ENCODE peak calls at places on chromosome X, in nine cellular contexts. U is GM20000, Z is GM13976, E is right atrium auricular region, G is GM13977, Y is OCI-LY7, R is chondrocyte, L is ovary, S is H9. X is an unnamed sample.

GRCh38 chrX:150486011-150486410 is 82.4 kb upstream of the MTM1 start:
- DNase-seq in U (peak; percentile 6), Z (no peak), E (no peak), G (no peak), Y (peak; percentile 33), R (no peak), L (no peak), S (peak; percentile 64), X (no peak)

GRCh38 chrX:103092942-103093341 is at the start of gene NXF3:
- DNase-seq in U (no peak), Z (no peak), E (no peak), G (no peak), Y (no peak), R (no peak), L (no peak), S (no peak), X (no peak)

GRCh38 chrX:111164728-111165127 is 68.7 kb downstream of the PAK3 start:
- DNase-seq in U (no peak), Z (no peak), E (no peak), G (no peak), Y (peak; percentile 0), R (no peak), L (no peak), S (no peak), X (no peak)

GRCh38 chrX:24026403-24026801 is 584 bp downstream of the KLHL15 start:
- DNase-seq in U (no peak), Z (no peak), E (no peak), G (no peak), Y (peak; percentile 4), R (no peak), L (no peak), S (no peak), X (no peak)

GRCh38 chrX:23434356-23434884 is 99.8 kb downstream of the PTCHD1 start:
- DNase-seq in U (no peak), Z (no peak), E (peak; percentile 82), G (no peak), Y (no peak), R (no peak), L (peak; percentile 28), S (no peak), X (no peak)

GRCh38 chrX:118698516-118699247 is 28.7 kb upstream of the IL13RA1 start:
- DNase-seq in U (no peak), Z (no peak), E (no peak), G (no peak), Y (peak; percentile 39), R (no peak), L (no peak), S (no peak), X (no peak)

GRCh38 chrX:54799046-54799445 is 991 bp upstream of the ITIH6 start:
- DNase-seq in U (no peak), Z (no peak), E (no peak), G (no peak), Y (no peak), R (no peak), L (no peak), S (no peak), X (no peak)

GRCh38 chrX:102517331-102517730 is 792 bp upstream of the TMSB15A start:
- DNase-seq in U (no peak), Z (no peak), E (no peak), G (no peak), Y (no peak), R (no peak), L (no peak), S (no peak), X (no peak)

GRCh38 chrX:43949669-43950068 is 23.5 kb downstream of the NDP start:
- DNase-seq in U (peak; percentile 2), Z (no peak), E (no peak), G (no peak), Y (peak; percentile 4), R (no peak), L (no peak), S (peak; percentile 78), X (peak; percentile 15)

GRCh38 chrX:51860679-51861078 is 32.7 kb upstream of the MAGED1 start:
- DNase-seq in U (peak; percentile 5), Z (peak; percentile 5), E (no peak), G (peak; percentile 6), Y (peak; percentile 33), R (no peak), L (peak; percentile 8), S (peak; percentile 43), X (no peak)

GRCh38 chrX:71482228-71482958 is 50.5 kb upstream of the OGT start:
- DNase-seq in U (no peak), Z (no peak), E (no peak), G (no peak), Y (no peak), R (no peak), L (no peak), S (no peak), X (no peak)

GRCh38 chrX:77548751-77549150 is 101.6 kb downstream of the FGF16 start:
- DNase-seq in U (no peak), Z (no peak), E (no peak), G (no peak), Y (no peak), R (no peak), L (no peak), S (no peak), X (no peak)

GRCh38 chrX:74446876-74447275 is 25.6 kb downstream of the SLC16A2 start:
- DNase-seq in U (no peak), Z (no peak), E (no peak), G (no peak), Y (no peak), R (no peak), L (no peak), S (no peak), X (no peak)

GRCh38 chrX:122113376-122113775 is 1066.0 kb downstream of the GLUD2 start:
- DNase-seq in U (no peak), Z (no peak), E (no peak), G (no peak), Y (no peak), R (no peak), L (no peak), S (peak; percentile 66), X (no peak)

GRCh38 chrX:103734125-103734760 is 23.5 kb downstream of the TMEM31 start:
- DNase-seq in U (no peak), Z (no peak), E (no peak), G (no peak), Y (no peak), R (no peak), L (no peak), S (no peak), X (no peak)

DNA sequence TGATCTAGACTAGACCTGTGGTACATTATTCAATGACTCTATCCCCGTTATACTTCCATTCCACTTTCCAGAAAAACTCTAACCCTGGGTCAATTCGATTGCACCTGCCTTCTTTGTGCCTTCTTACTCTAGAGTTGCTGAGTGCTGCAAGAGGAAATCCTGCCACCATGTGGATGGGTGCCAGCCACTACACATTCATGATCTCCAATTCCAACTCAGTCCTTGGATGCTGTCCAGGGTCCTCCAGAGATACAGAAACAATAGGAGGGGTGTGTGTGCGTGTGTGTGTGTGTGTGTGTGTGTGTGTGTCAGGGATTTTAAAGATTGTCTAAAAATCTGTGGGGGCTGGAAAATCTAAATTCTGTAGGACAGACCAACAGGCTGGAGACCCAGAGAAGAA is 42.9 kb upstream of the INTS6L start:
- DNase-seq in U (peak; percentile 5), Z (no peak), E (peak; percentile 61), G (peak; percentile 9), Y (peak; percentile 24), R (no peak), L (peak; percentile 14), S (peak; percentile 58), X (no peak)
- TF ChIP-seq CTCF in U (peak; percentile 4), Z (peak; percentile 46), E (peak; percentile 55), G (peak; percentile 56), Y (peak; percentile 60), R (peak; percentile 72), L (no peak), S (peak; percentile 65), X (no peak)

DNA sequence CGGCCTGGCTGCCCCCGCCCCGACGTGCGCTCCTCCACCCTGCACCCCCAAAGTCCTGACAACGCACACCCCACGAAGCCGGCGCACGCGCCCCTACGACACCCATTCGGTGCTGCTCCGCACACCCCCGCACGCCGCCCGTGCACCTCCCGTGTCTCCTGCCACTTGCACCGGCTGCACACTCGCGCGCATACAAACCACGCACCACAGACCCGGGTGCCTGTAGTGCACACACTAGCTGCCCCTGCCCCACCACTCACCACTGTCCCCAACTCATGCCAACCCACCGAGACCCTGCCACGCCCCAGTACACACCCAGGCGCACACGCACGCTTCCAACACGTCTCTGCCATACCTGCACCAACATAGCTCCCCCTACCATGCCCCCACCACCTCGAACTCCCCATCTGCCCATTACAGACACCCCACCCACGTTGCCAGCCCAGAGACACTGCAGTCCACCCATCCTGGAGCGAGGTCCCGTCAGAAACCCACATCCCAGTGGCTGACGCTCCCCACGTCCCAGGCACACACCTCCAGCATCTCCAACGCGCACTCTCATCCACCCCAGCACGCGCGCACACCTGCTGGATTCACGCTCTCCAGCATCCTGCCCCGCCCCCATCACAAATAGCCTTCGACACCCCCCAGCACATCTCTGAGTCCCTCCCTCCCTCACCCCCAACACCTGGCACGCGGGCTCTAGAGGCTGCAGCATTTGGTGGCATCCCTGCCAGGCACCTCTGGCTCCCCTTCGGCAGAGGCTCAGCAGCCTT is 4.2 kb upstream of the DUSP9 start:
- DNase-seq in U (no peak), Z (no peak), E (no peak), G (no peak), Y (no peak), R (peak; percentile 91), L (peak; percentile 3), S (peak; percentile 20), X (no peak)
- TF ChIP-seq CTCF in U (no peak), Z (no peak), E (no peak), G (no peak), Y (no peak), R (no peak), L (no peak), S (no peak), X (no peak)

GRCh38 chrX:136662976-136663375 is 15.0 kb downstream of the CD40LG start:
- DNase-seq in U (no peak), Z (no peak), E (no peak), G (no peak), Y (no peak), R (no peak), L (no peak), S (no peak), X (no peak)
- TF ChIP-seq CTCF in U (no peak), Z (no peak), E (no peak), G (no peak), Y (no peak), R (no peak), L (no peak), S (no peak), X (no peak)

DNA sequence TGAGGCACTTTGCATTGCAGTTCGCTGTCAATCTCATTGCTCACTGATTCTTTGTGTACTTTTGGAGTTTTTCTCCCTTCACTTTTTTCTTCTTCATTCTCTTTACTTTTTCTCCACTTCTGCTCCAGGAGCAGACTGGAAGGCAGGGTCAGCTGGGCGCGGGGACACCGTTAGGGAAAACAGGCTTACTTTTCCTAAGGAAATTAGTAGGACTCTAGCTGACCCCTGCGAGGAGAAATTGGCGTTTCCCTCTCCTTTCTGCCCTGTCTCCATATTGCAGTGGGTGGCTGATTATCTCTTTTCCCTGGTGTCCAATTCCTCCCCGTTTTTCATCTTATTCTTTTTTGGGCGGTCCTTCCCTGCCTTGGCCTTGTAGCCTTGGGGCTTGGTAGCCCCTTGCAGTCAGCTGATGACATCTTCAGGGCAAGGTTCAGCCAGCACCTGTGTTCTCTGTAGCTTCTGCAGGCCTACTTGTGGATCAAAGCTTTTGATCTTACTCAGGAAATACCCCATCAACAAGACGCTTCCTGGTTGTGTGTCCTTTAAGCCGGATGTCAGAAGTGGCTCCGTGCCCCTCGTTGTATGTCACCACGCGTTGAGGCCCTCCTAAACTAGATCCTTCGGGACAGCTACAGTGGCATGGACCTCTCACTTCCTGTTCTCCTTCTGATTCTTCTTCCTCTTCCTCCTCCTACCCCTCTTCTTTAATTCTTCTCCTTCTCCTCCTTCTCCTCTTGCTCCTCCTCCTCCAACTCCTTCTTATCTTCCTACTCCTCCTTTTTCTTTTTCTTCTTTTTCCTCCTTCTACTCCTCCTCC is 36.1 kb downstream of the NBDY start:
- DNase-seq in U (peak; percentile 63), Z (peak; percentile 54), E (peak; percentile 60), G (peak; percentile 69), Y (peak; percentile 68), R (peak; percentile 35), L (no peak), S (peak; percentile 21), X (no peak)
- TF ChIP-seq CTCF in U (no peak), Z (no peak), E (no peak), G (no peak), Y (no peak), R (no peak), L (no peak), S (no peak), X (no peak)